ENCODE peak calls at places on chromosomes 11 and 22, in four cellular contexts. K, A, E and O are unnamed samples.

GRCh38 chr11:74069146-74070046 is 60.5 kb upstream of the UCP3 start:
- DNase-seq in E (no peak), K (no peak), A (peak; percentile 33), O (no peak)

GRCh38 chr11:41845066-41845465 is 385.6 kb upstream of the LRRC4C start:
- DNase-seq in A (no peak), K (no peak), E (no peak), O (no peak)

GRCh38 chr11:2461253-2462091 is 16.7 kb downstream of the KCNQ1 start:
- DNase-seq in E (no peak), A (no peak), K (peak; percentile 27), O (no peak)

GRCh38 chr11:45209904-45210699 is 63.7 kb downstream of the PRDM11 start:
- DNase-seq in E (no peak), A (no peak), K (no peak), O (peak; percentile 70)

GRCh38 chr22:23213031-23213555 is 32.8 kb downstream of the BCR start:
- DNase-seq in A (no peak), E (no peak), K (peak; percentile 58), O (no peak)

GRCh38 chr22:40009231-40009769 is 14.5 kb downstream of the FAM83F start:
- DNase-seq in E (no peak), K (peak; percentile 21), A (no peak), O (peak; percentile 74)

GRCh38 chr11:1528710-1529109 is 42.1 kb upstream of the MOB2 start:
- DNase-seq in E (no peak), K (no peak), A (no peak), O (no peak)

GRCh38 chr11:57309106-57310059 is 15.4 kb downstream of the TNKS1BP1 start:
- DNase-seq in E (no peak), K (no peak), A (no peak), O (no peak)

GRCh38 chr11:110600322-110600721 is 111.9 kb downstream of the ARHGAP20 start:
- DNase-seq in A (no peak), K (no peak), E (no peak), O (no peak)

GRCh38 chr22:23522642-23523251 is 57.3 kb downstream of the IGLL1 start:
- DNase-seq in A (no peak), K (peak; percentile 20), E (peak; percentile 36), O (no peak)

GRCh38 chr11:15912825-15913224 is 443.5 kb downstream of the SOX6 start:
- DNase-seq in A (no peak), E (no peak), K (no peak), O (no peak)

GRCh38 chr11:86510674-86511073 is 136.0 kb downstream of the CCDC81 start:
- DNase-seq in K (no peak), A (no peak), E (no peak), O (no peak)

GRCh38 chr11:125202362-125202880 is 37.9 kb downstream of the PKNOX2 start:
- DNase-seq in K (no peak), A (no peak), E (no peak), O (no peak)

GRCh38 chr11:111236355-111236754 is 9.2 kb upstream of the POU2AF2 start:
- DNase-seq in K (no peak), E (no peak), A (no peak), O (no peak)

GRCh38 chr11:111469200-111469599 is 43.0 kb downstream of the BTG4 start:
- DNase-seq in K (no peak), A (no peak), E (no peak), O (no peak)

GRCh38 chr11:64271339-64272132 is 12.9 kb downstream of the BAD start:
- DNase-seq in E (peak; percentile 91), A (peak; percentile 96), K (peak; percentile 77), O (peak; percentile 87)

GRCh38 chr11:12066799-12067508 is 43.4 kb upstream of the MICAL2 start:
- DNase-seq in A (peak; percentile 93), K (no peak), E (peak; percentile 50), O (no peak)

GRCh38 chr22:43853328-43853931 is 8.9 kb downstream of the SULT4A1 start:
- DNase-seq in E (no peak), K (no peak), A (no peak), O (no peak)

GRCh38 chr11:5605849-5606248 is 9.4 kb downstream of the TRIM6 start:
- DNase-seq in A (no peak), E (no peak), K (no peak), O (no peak)

DNA sequence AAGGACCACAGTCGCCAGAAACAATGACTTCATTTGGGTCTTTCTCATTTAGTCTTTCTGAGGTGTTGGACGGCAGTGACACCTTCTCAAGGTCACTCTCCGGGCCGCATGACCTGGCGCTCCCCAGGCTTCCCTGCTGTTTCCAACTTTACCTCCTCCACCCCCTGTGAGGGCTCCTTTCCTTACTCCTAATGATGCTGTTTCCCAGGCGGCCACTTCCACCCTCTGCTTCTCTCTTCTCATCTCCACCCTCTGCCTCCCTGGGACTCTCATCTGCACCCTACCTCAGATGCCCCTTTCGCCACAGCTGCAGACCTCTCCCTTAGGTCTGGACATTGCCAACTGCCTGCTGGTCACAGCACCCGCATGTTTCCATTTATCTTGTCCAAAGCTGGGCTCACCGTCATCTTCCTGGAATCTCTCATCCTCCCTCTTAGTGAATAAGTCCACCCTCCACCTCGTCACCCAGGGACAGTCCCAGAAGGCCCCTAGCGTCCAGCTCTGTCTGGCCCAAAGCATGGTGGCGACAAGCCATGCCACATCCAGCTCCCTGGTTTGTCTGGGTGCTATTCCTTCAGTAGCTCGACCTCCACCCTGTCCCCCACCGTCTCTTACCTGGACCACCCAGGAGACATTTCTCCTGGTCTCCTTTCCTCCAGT is 113.8 kb downstream of the BUD13 start:
- DNase-seq in K (no peak), E (no peak), A (no peak), O (no peak)
- TF ChIP-seq PHF8 in K (no peak), E (no peak), A (no peak), O (no peak)

GRCh38 chr11:65546217-65546958 is 11.8 kb downstream of the LTBP3 start:
- DNase-seq in E (peak; percentile 75), K (peak; percentile 98), A (peak; percentile 55), O (no peak)
- TF ChIP-seq PHF8 in E (peak; percentile 60), K (peak; percentile 53), A (no peak), O (no peak)

GRCh38 chr11:118111744-118112035 is 24.9 kb upstream of the SMIM35 start:
- DNase-seq in K (no peak), A (no peak), E (no peak), O (no peak)
- TF ChIP-seq PHF8 in K (no peak), A (no peak), E (no peak), O (no peak)

GRCh38 chr11:126257764-126258163 is 10.9 kb downstream of the SRPRA start:
- DNase-seq in E (no peak), K (no peak), A (no peak), O (no peak)
- TF ChIP-seq PHF8 in E (no peak), K (no peak), A (no peak), O (no peak)

GRCh38 chr22:20396639-20397038 is 2.7 kb downstream of the ZNF74 start:
- DNase-seq in E (no peak), A (no peak), K (peak; percentile 22), O (no peak)

GRCh38 chr22:20397498-20397897 is 3.5 kb downstream of the ZNF74 start:
- DNase-seq in E (no peak), K (no peak), A (no peak), O (no peak)

GRCh38 chr22:20393705-20394476 is at the start of gene ZNF74:
- DNase-seq in E (peak; percentile 83), K (peak; percentile 99), A (peak; percentile 85), O (peak; percentile 76)

GRCh38 chr22:20395897-20396287 is 1.9 kb downstream of the ZNF74 start:
- DNase-seq in A (no peak), E (no peak), K (no peak), O (no peak)

DNA sequence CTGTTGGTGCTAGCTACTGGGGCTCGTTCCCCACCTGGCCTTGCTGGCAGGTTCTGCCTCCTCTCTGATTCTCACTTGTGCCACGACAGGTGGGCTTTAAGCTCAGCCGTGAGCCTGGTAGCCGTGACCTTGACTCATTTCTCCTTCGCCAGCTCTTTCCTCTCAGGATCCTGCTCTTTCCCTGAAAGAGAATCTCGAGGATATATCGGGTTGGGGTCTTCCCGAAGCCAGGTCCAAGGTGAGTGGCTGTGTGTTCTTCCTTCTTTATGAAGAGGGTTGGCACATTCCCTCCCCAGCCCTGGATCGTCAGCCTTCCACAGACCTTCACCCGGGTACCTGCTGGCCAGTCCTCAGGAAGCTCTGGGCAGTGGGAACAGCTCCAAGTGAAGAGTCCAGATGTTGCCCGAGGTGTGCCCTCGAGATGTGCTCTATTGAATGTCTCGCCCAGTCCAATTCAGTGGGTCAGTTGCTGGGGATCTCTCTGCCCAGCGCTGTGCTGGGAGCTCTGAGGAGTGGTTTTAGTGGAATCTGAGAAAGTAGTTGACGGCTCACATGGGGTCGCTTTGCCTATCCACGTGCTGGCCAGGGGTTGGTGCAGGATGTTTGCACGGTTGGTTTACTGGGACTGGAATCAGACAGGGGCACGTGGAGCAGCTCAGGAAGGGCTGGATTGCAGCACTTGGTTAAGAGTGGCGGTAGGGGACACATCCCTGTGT is 1.4 kb downstream of the ZNF74 start:
- DNase-seq in A (no peak), E (no peak), K (peak; percentile 32), O (no peak)
- TF ChIP-seq PHF8 in A (no peak), E (no peak), K (no peak), O (no peak)

GRCh38 chr11:115912484-115912945 is 408.3 kb upstream of the CADM1 start:
- DNase-seq in A (no peak), K (no peak), E (no peak), O (no peak)
- TF ChIP-seq PHF8 in A (no peak), K (no peak), E (no peak), O (no peak)

DNA sequence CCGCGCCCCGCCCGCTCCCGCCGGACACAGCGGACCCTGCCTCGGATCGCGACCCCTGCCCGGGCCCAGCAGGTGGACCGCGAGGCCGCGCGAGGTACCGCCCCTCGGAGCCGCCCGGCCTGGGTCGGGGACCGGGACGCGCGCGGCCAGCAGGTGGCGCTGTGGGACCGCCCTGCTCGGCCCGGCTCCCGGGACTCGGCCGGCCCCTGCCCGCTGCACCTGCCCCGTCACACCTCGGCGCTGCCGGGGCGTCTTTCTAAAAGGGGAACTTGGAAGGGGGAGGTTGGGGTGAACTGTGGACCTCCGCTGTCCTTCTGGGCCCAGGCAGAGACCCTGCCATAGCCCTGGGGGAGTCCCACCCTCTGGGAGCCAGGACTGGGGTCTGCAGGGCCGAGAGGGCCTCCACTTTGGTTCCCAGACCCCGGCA is 11.1 kb downstream of the CRELD2 start:
- DNase-seq in E (no peak), A (no peak), K (peak; percentile 77), O (no peak)
- TF ChIP-seq PHF8 in E (no peak), A (no peak), K (no peak), O (no peak)

GRCh38 chr11:46858920-46859531 is 12.9 kb upstream of the CKAP5 start:
- DNase-seq in K (no peak), A (no peak), E (no peak), O (no peak)
- TF ChIP-seq PHF8 in K (no peak), A (no peak), E (no peak), O (no peak)